ENCODE peak calls at places on chromosomes 12 and 14, in eight cellular contexts. N, D, L, V, K, I, Q and C are unnamed samples. For H3K27me3, the result is how much of the 10 kb centered on the place peaks cover.

GRCh38 chr12:108567388-108567787 is 5.0 kb downstream of the ISCU start:
- DNase-seq in N (no peak), D (no peak), L (no peak), V (no peak), K (peak), I (no peak), Q (no peak), C (no peak)

GRCh38 chr14:26687438-26687837 is 89.6 kb upstream of the NOVA1 start:
- DNase-seq in N (no peak), D (no peak), L (no peak), V (no peak), K (no peak), I (no peak), Q (no peak), C (no peak)

GRCh38 chr12:48105321-48105866 is 485 bp downstream of the SENP1 start:
- DNase-seq in N (no peak), D (peak), L (no peak), V (no peak), K (peak), I (no peak), Q (no peak), C (no peak)

GRCh38 chr12:82954572-82954971 is 267.9 kb downstream of the TMTC2 start:
- DNase-seq in N (no peak), D (no peak), L (no peak), V (no peak), K (no peak), I (no peak), Q (no peak), C (no peak)

GRCh38 chr14:92877757-92878431 is 45.1 kb upstream of the CHGA start:
- DNase-seq in N (no peak), D (no peak), L (no peak), V (no peak), K (no peak), I (peak), Q (peak), C (peak)

GRCh38 chr12:130334937-130335336 is 2.8 kb upstream of the PIWIL1 start:
- DNase-seq in N (no peak), D (no peak), L (no peak), V (no peak), K (no peak), I (no peak), Q (no peak), C (no peak)

GRCh38 chr12:116708826-116709756 is 28.8 kb downstream of the SPRING1 start:
- DNase-seq in N (peak), D (peak), L (peak), V (peak), K (peak), I (no peak), Q (peak), C (no peak)

GRCh38 chr14:69610859-69611263 is 535 bp upstream of the SUSD6 start:
- DNase-seq in N (peak), D (no peak), L (no peak), V (no peak), K (no peak), I (no peak), Q (no peak), C (no peak)

GRCh38 chr12:68612245-68612644 is 1.5 kb downstream of the RAP1B start:
- DNase-seq in N (no peak), D (no peak), L (no peak), V (no peak), K (no peak), I (no peak), Q (no peak), C (no peak)

GRCh38 chr12:57031228-57031670 is 14.9 kb upstream of the TAC3 start:
- DNase-seq in N (no peak), D (no peak), L (no peak), V (no peak), K (no peak), I (no peak), Q (no peak), C (no peak)

GRCh38 chr14:78005325-78005724 is 164.8 kb upstream of the NRXN3 start:
- DNase-seq in N (no peak), D (no peak), L (no peak), V (no peak), K (no peak), I (no peak), Q (no peak), C (no peak)

GRCh38 chr14:91369628-91370445 is 47.8 kb downstream of the CCDC88C start:
- DNase-seq in N (no peak), D (no peak), L (no peak), V (no peak), K (no peak), I (no peak), Q (no peak), C (no peak)

DNA sequence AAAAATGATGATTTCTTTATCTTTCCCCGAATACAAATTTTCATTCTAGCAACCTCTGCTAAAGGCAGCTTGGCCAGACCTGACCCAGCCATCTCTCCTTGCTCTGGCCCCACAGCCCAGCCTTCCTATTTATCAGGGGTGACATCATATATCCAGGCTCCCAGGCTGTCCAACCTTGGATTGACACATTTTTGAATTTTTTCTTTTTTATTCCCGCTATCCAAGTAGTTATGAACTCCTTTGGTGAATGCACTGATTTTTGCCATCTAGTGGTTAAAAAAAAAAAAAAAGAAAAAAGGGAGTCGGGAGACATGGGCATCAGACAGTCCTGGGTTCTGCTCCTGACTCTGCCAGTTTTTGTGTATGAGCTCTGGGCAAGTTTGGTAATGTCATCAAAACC is 120.5 kb downstream of the PTPN11 start:
- DNase-seq in N (no peak), D (no peak), L (no peak), V (no peak), K (no peak), I (no peak), Q (no peak), C (no peak)
- TF ChIP-seq CTCF in N (peak), D (no peak), L (no peak), V (no peak), K (no peak), I (no peak), Q (no peak), C (no peak)

GRCh38 chr12:53698948-53699672 is 23.2 kb upstream of the ATP5MC2 start:
- DNase-seq in N (no peak), D (no peak), L (no peak), V (no peak), K (no peak), I (no peak), Q (no peak), C (no peak)

GRCh38 chr12:53696655-53697321 is 20.9 kb upstream of the ATP5MC2 start:
- DNase-seq in N (no peak), D (no peak), L (no peak), V (no peak), K (no peak), I (no peak), Q (no peak), C (no peak)

GRCh38 chr12:53700567-53700966 is 24.7 kb upstream of the ATP5MC2 start:
- DNase-seq in N (no peak), D (no peak), L (no peak), V (no peak), K (no peak), I (no peak), Q (no peak), C (no peak)

GRCh38 chr12:53701518-53702264 is 25.6 kb downstream of the CALCOCO1 start:
- DNase-seq in N (peak), D (peak), L (peak), V (peak), K (peak), I (peak), Q (peak), C (peak)

DNA sequence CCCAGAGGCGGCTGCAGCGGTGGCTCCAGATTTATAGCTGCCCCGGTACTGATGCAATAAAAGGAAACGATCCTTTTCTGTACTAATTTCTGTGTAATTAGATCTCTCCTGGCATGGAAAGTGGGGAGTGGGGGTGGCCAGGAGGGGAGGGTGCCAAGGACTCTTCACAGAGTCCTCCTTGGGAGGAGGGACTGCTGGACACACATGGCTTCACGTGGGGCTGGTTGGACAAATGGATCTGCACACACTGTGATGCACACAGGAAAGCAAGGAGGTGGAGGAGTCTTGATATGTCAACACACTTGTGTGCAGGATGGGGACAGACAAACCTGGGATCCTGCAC is 23.8 kb upstream of the ATP5MC2 start:
- DNase-seq in N (no peak), D (no peak), L (no peak), V (no peak), K (no peak), I (no peak), Q (no peak), C (no peak)
- H3K27me3 ChIP-seq in N (half or more), D (half or more), L (under half), V (half or more), K (half or more), I (half or more), Q (under half), C (half or more)

GRCh38 chr12:2930865-2931264 is 28.3 kb upstream of the TEAD4 start:
- DNase-seq in N (no peak), D (no peak), L (no peak), V (no peak), K (no peak), I (no peak), Q (no peak), C (no peak)

GRCh38 chr12:2922329-2922728 is 31.6 kb downstream of the TULP3 start:
- DNase-seq in N (no peak), D (no peak), L (no peak), V (no peak), K (no peak), I (no peak), Q (no peak), C (no peak)

GRCh38 chr12:2924019-2924418 is 33.3 kb downstream of the TULP3 start:
- DNase-seq in N (no peak), D (no peak), L (no peak), V (no peak), K (no peak), I (no peak), Q (no peak), C (no peak)

DNA sequence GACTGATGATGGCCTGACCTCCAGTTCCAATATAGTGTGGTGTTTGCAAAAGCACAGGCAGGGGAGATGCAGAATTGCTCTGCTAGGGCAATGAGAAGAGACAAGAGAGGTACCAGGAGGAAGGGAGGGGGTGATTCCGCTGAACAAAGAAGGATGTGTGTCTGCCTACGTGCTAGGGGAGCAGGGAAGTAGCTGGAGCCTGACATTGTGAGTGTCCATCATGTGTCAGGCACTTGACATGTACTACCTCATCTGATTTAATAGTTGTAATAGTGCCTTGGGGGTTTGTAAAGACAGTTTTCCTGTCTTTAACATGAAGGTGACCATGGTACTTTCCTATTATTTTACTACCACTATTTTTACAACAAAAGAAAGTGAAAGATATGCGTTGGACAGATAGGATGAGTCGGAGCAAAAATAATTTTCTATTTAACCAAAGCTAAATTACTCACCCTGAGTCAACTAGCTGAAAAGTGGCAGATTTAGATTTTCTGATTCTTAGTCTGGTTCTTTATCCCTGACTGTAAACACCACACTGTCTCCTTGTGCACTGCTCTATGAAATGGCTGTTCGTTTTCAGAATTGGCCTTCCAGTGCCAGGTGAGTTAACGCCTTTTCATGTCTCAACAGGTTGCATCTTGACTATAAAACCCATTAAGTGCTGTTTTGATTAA is 33.7 kb upstream of the TEAD4 start:
- DNase-seq in N (no peak), D (no peak), L (no peak), V (no peak), K (no peak), I (no peak), Q (no peak), C (no peak)
- H3K27ac ChIP-seq in N (peak), D (no peak), L (no peak), V (no peak), K (no peak), I (no peak), Q (no peak), C (no peak)

GRCh38 chr14:38663382-38663781 is 407.5 kb upstream of the CLEC14A start:
- DNase-seq in N (no peak), D (no peak), L (no peak), V (no peak), K (no peak), I (no peak), Q (no peak), C (no peak)
- TF ChIP-seq CTCF in N (no peak), D (no peak), L (no peak), V (no peak), K (no peak), I (no peak), Q (no peak), C (no peak)

GRCh38 chr12:14262771-14263511 is 102.5 kb upstream of the ATF7IP start:
- DNase-seq in N (no peak), D (no peak), L (no peak), V (no peak), K (no peak), I (no peak), Q (no peak), C (no peak)

GRCh38 chr12:14264777-14265176 is 100.7 kb upstream of the ATF7IP start:
- DNase-seq in N (no peak), D (no peak), L (no peak), V (no peak), K (no peak), I (no peak), Q (no peak), C (no peak)

GRCh38 chr12:14264316-14264715 is 101.2 kb upstream of the ATF7IP start:
- DNase-seq in N (no peak), D (no peak), L (no peak), V (no peak), K (no peak), I (no peak), Q (no peak), C (no peak)

GRCh38 chr12:14261861-14262260 is 103.6 kb upstream of the ATF7IP start:
- DNase-seq in N (no peak), D (no peak), L (no peak), V (no peak), K (no peak), I (no peak), Q (no peak), C (no peak)

DNA sequence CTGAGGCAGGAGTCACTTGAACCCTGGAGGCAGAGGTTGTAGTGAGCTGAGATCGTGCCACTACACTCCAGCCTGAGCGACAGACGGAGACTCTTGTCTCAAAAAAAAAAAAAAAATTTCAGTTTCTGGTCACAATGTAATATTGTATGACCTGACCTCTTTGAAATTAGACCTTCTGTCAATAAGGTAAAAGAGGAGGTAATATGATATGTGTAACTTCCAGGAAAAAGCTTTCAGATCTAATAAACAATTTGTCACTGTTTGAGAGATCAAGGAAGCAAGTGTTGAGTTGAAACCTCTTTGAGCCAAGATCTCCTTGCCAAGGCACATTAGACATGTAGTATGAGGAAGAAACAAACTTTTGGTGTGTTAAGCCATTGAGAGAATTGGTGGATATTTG is 101.7 kb upstream of the ATF7IP start:
- DNase-seq in N (no peak), D (no peak), L (no peak), V (no peak), K (no peak), I (no peak), Q (no peak), C (no peak)
- H3K27me3 ChIP-seq in N (under half), D (under half), L (under half), V (under half), K (under half), I (under half), Q (under half), C (under half)

DNA sequence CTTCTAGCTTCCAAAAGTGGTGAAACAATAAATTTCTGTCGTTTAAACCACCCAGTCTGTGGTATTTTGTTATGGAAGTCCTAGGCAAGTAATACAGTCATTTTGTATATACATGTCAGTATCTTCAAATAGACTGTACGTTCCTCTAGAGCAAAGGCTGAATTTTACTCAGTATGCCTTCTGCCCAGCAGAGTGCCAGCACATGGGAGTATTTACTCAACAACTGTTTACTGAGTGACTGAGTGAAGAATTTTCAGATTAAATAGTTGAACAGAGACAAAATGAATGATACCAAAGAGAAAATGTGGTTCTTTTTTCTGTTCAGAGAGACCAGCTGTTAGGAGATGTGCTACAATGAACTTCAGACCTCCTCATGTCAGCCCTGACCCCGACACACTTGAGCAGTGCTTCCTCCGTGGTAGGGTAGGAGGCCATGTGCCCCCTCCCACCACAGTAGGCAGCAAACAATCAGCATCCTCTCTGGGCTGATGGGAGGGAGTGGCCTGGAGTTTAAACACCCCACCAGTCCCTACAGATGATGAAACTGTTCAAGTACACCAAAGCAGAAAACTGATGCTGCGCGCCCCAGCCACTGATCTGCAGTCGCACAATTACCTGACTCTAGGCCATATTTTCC is 21.7 kb downstream of the BMP4 start:
- DNase-seq in N (no peak), D (no peak), L (no peak), V (no peak), K (no peak), I (no peak), Q (no peak), C (no peak)
- H3K27ac ChIP-seq in N (no peak), D (no peak), L (no peak), V (no peak), K (no peak), I (no peak), Q (no peak), C (no peak)

DNA sequence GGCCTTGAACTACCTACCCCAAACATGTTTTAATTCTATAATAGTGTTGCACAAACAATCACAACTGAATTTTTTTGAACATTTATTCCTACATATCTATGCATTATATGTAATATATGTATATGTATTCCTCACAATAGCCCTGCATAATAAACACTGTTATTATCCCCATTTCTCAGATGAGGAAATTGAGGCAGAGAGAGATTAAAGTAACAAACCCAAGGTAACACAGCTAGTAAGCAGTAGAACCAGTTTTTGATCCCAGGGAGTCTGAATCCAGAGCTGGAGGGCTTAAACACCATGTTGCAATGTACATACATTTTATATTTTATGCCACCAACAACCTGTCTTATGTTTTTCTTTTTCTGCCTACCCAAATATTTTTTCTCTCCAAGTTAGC is 26.5 kb upstream of the BMP4 start:
- DNase-seq in N (no peak), D (no peak), L (no peak), V (no peak), K (no peak), I (no peak), Q (no peak), C (no peak)
- TF ChIP-seq CTCF in N (no peak), D (no peak), L (no peak), V (no peak), K (no peak), I (no peak), Q (no peak), C (no peak)